ENCODE peak calls at places on chromosome 4, in six cellular contexts. D is left ventricle myocardium inferior, F is transverse colon, A is cardiac fibroblast, S is lung, K is cardiac muscle cell. X is an unnamed sample.

GRCh38 chr4:3025881-3026280 is 48.5 kb downstream of the HTT-AS start:
- DNase-seq in F (no peak), S (no peak), A (no peak), D (no peak), K (no peak), X (no peak)

GRCh38 chr4:6568689-6569332 is 6.2 kb upstream of the MAN2B2 start:
- DNase-seq in F (no peak), A (peak), S (no peak), K (no peak), D (no peak), X (peak)

GRCh38 chr4:74545488-74545887 is 100.6 kb downstream of the AREG start:
- DNase-seq in F (no peak), K (no peak), D (no peak), S (no peak), A (peak), X (no peak)

GRCh38 chr4:94758700-94759399 is 1.1 kb downstream of the BMPR1B start:
- DNase-seq in A (peak), F (no peak), S (no peak), K (peak), D (no peak), X (no peak)

GRCh38 chr4:108622828-108623227 is 2.5 kb downstream of the RPL34 start:
- DNase-seq in F (no peak), D (no peak), S (no peak), A (no peak), K (no peak), X (no peak)

GRCh38 chr4:93981594-93981993 is 153.0 kb downstream of the ATOH1 start:
- DNase-seq in A (no peak), S (no peak), F (no peak), K (no peak), D (no peak), X (no peak)

GRCh38 chr4:108345862-108346530 is 177.3 kb upstream of the LEF1 start:
- DNase-seq in F (no peak), A (no peak), S (no peak), K (no peak), D (no peak), X (peak)

GRCh38 chr4:107183155-107183774 is 147.2 kb upstream of the DKK2 start:
- DNase-seq in D (no peak), K (peak), S (no peak), F (no peak), A (peak), X (no peak)

GRCh38 chr4:6230827-6231662 is 30.7 kb upstream of the JAKMIP1 start:
- DNase-seq in A (no peak), D (no peak), S (no peak), F (no peak), K (no peak), X (no peak)

GRCh38 chr4:183012862-183013855 is 85.9 kb upstream of the WWC2 start:
- DNase-seq in F (no peak), A (no peak), K (no peak), D (no peak), S (no peak), X (no peak)

GRCh38 chr4:187309456-187309855 is 585.8 kb upstream of the FAT1 start:
- DNase-seq in D (no peak), F (no peak), S (no peak), K (no peak), A (no peak), X (no peak)

GRCh38 chr4:825969-826330 is at the start of gene CPLX1:
- DNase-seq in F (peak), S (no peak), D (no peak), K (peak), A (no peak), X (no peak)

GRCh38 chr4:145736241-145736831 is 56.4 kb downstream of the C4orf51 start:
- DNase-seq in S (peak), A (peak), D (peak), F (peak), K (peak), X (no peak)

GRCh38 chr4:41692717-41693345 is 55.7 kb downstream of the PHOX2B start:
- DNase-seq in D (peak), K (peak), A (peak), F (peak), S (peak), X (peak)

GRCh38 chr4:72568959-72569718 is at the start of gene ADAMTS3:
- DNase-seq in K (peak), D (peak), A (peak), S (peak), F (peak), X (no peak)

GRCh38 chr4:3256230-3257124 is 7.5 kb downstream of the MSANTD1 start:
- DNase-seq in F (peak), D (no peak), S (no peak), A (no peak), K (no peak), X (no peak)

GRCh38 chr4:86496094-86497060 is 97.7 kb upstream of the PTPN13 start:
- DNase-seq in S (no peak), A (peak), K (peak), D (no peak), F (peak), X (no peak)

GRCh38 chr4:6538586-6538985 is 36.4 kb upstream of the MAN2B2 start:
- DNase-seq in K (no peak), D (no peak), F (no peak), A (no peak), S (no peak), X (no peak)

GRCh38 chr4:48653217-48654014 is 126.7 kb downstream of the FRYL start:
- DNase-seq in D (peak), A (peak), F (peak), K (peak), S (no peak), X (no peak)

GRCh38 chr4:84028340-84028739 is 470.8 kb downstream of the NKX6-1 start:
- DNase-seq in F (no peak), S (no peak), K (no peak), A (no peak), D (no peak), X (no peak)

GRCh38 chr4:150402968-150403367 is 179.0 kb upstream of the MAB21L2 start:
- DNase-seq in K (peak), D (peak), A (no peak), F (peak), S (no peak), X (no peak)

GRCh38 chr4:78237360-78237759 is 180.2 kb downstream of the FRAS1 start:
- DNase-seq in D (no peak), F (no peak), A (no peak), K (no peak), S (no peak), X (no peak)

GRCh38 chr4:138697771-138698170 is 317.8 kb upstream of the NOCT start:
- DNase-seq in D (no peak), F (no peak), A (peak), K (no peak), S (no peak), X (no peak)

GRCh38 chr4:140969296-140969695 is 164.0 kb downstream of the RNF150 start:
- DNase-seq in D (no peak), A (no peak), S (no peak), K (no peak), F (no peak), X (no peak)

GRCh38 chr4:175954685-175955084 is 111.0 kb upstream of the WDR17 start:
- DNase-seq in K (no peak), D (no peak), A (no peak), F (no peak), S (no peak), X (no peak)

GRCh38 chr4:55330241-55330640 is 15.8 kb upstream of the SRD5A3 start:
- DNase-seq in K (no peak), F (no peak), A (no peak), S (no peak), D (no peak), X (no peak)

GRCh38 chr4:123832173-123833026 is 435.8 kb downstream of the SPRY1 start:
- DNase-seq in F (peak), K (peak), A (peak), D (peak), S (peak), X (peak)

GRCh38 chr4:16995451-16995850 is 97.0 kb upstream of the LDB2 start:
- DNase-seq in K (peak), F (no peak), A (peak), D (no peak), S (no peak), X (no peak)

GRCh38 chr4:136637071-136637777 is 895.1 kb downstream of the PCDH18 start:
- DNase-seq in F (no peak), D (no peak), A (peak), K (peak), S (no peak), X (no peak)

GRCh38 chr4:134313591-134313990 is 112.0 kb upstream of the PABPC4L start:
- DNase-seq in F (no peak), K (no peak), A (no peak), S (no peak), D (no peak), X (no peak)

GRCh38 chr4:142585411-142585810 is 260.7 kb downstream of the INPP4B start:
- DNase-seq in D (no peak), K (no peak), S (no peak), A (peak), F (no peak), X (no peak)

DNA sequence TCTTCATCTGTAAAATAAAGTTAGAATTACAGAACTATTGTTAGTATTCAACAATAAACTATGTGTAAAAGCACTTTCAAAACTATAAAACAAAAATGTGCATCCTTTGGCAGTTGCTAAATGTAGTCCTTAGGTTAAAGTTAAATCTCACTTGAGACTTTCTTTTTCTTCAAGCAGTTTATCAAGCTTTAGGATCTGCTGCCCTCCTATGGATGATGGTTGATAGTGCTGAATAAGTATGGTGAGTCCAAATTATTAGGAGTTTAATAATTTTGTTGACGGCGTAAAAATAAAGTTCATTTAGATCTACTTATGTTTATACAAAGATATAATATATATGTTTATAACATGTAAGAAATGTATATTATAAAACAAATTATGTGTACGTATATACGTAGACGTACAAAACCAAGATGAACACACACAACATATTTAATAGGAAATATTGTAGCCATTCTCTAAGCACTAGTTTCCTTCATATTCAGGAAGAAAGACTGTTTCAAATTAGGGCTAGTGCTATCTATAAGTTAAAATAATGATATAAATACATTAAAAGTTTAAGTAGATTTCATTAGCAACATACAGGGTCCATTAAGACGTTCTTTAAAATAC is 22.3 kb downstream of the UGT2A2 start:
- DNase-seq in F (no peak), S (no peak), D (no peak), A (peak), K (peak), X (no peak)
- TF ChIP-seq CTCF in F (peak), S (peak), D (no peak), A (peak), K (peak), X (peak)

GRCh38 chr4:80335226-80335553 is 340 bp upstream of the CFAP299 start:
- DNase-seq in K (no peak), D (no peak), F (no peak), A (no peak), S (no peak), X (no peak)
- H3K4me3 ChIP-seq in K (peak), D (peak), F (peak), A (peak), S (no peak), X (peak)

DNA sequence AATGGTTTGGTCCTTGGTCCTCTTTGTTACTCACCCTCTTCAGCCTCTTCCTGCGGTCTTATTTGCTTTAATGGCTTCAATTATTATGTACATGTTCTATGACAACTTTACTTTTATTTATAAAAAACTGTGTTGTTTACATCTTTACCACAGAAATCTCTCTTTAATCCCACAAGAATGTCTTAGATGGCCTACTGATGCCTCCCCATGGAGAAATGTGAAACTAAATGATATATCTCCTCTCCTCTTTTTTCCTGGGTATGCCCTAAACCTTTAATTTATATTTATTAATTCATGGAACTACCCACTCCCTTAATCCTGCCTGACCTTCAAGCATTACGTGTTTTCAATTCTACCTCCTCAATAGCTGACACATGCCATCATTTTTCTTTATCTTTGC is 573.2 kb downstream of the CENPC start:
- DNase-seq in A (peak), F (no peak), K (no peak), S (no peak), D (no peak), X (no peak)
- TF ChIP-seq CTCF in A (no peak), F (no peak), K (no peak), S (no peak), D (no peak), X (no peak)

DNA sequence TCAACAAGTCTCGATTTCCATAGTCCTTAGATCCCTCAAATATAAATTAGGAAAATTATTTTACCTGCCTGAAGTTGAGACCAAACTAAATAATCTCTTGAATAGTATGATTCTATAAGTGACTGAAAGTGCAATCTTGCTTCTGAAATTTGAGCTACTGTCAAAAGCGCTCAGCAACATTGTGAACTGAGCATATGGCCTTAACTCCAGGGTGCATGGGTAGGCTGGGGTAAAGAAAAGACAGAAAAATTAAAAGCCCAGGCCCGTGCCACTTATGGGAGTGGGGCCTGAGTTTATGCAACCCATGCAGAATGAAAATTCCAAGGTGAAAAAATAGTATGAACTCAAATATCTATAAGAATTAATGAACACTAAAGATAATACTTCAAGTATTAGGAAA is 9.8 kb downstream of the PGRMC2 start:
- DNase-seq in S (no peak), D (no peak), F (no peak), K (no peak), A (no peak), X (no peak)
- H3K4me3 ChIP-seq in S (no peak), D (no peak), F (no peak), K (no peak), A (no peak), X (no peak)

DNA sequence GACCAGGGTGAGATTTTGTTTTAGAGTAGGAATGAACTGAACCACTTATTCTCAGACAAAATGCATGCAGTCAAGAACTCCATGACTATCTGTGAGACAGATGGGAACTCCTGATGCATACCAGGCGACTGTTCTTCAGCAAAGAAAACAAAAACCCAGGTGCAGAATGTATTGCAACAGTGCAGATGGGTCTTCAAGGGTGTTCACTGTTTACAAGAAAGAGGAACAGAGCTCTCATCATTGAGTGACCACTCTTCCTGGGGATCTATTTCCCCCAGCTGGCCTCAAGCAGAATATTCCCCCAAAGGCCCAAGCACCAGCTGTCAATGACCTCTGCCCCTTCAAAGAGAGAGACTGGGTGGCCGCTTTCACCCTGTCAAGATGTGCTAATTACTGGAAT is 39.7 kb upstream of the BMP3 start:
- DNase-seq in D (no peak), A (no peak), S (no peak), F (no peak), K (no peak), X (no peak)
- TF ChIP-seq CTCF in D (no peak), A (no peak), S (no peak), F (no peak), K (no peak), X (no peak)